ENCODE peak calls at places on chromosomes 16 and 17, in six cellular contexts. T is left ventricle myocardium superior, D is RPMI7951, K is endothelial cell, L is iPS DF 19.7, Z is transverse colon. O is an unnamed sample.

GRCh38 chr17:7380855-7381683 is at the start of gene TNK1:
- DNase-seq in K (no peak), L (no peak), D (no peak), T (peak; percentile 74), Z (peak; percentile 87), O (no peak)

GRCh38 chr17:29483503-29483902 is 83.3 kb downstream of the ABHD15 start:
- DNase-seq in Z (no peak), D (no peak), T (no peak), K (no peak), L (no peak), O (no peak)

GRCh38 chr16:54929090-54930033 is 1.3 kb upstream of the IRX5 start:
- DNase-seq in Z (peak; percentile 97), D (peak; percentile 98), K (peak; percentile 100), L (peak; percentile 86), T (peak; percentile 100), O (peak; percentile 98)

GRCh38 chr17:1222321-1222720 is 42.5 kb upstream of the ABR start:
- DNase-seq in L (no peak), D (no peak), T (no peak), K (no peak), Z (no peak), O (no peak)

GRCh38 chr17:40482722-40483121 is 18.7 kb downstream of the TNS4 start:
- DNase-seq in K (no peak), Z (no peak), T (no peak), D (no peak), L (no peak), O (no peak)

GRCh38 chr17:78276098-78276497 is 44.7 kb downstream of the TMEM235 start:
- DNase-seq in D (no peak), L (no peak), Z (no peak), T (no peak), K (no peak), O (no peak)

GRCh38 chr16:67254809-67255552 is 6.2 kb downstream of the SLC9A5 start:
- DNase-seq in T (no peak), L (no peak), D (no peak), Z (no peak), K (no peak), O (no peak)

GRCh38 chr17:50055055-50055425 is 870 bp upstream of the ITGA3 start:
- DNase-seq in Z (peak; percentile 87), K (no peak), L (no peak), D (no peak), T (no peak), O (no peak)

GRCh38 chr17:83083368-83084201 is 4.2 kb downstream of the METRNL start:
- DNase-seq in Z (no peak), D (peak; percentile 98), L (peak; percentile 59), T (peak; percentile 50), K (no peak), O (peak; percentile 30)

GRCh38 chr17:74599531-74599939 is 7.5 kb upstream of the CD300LD start:
- DNase-seq in T (peak; percentile 41), D (no peak), K (no peak), Z (no peak), L (no peak), O (no peak)

GRCh38 chr17:59330314-59330942 is 1.0 kb upstream of the YPEL2 start:
- DNase-seq in L (no peak), K (peak; percentile 45), D (no peak), Z (peak; percentile 84), T (peak; percentile 46), O (no peak)

GRCh38 chr16:77059441-77059840 is 131.5 kb upstream of the MON1B start:
- DNase-seq in K (no peak), D (peak; percentile 3), L (no peak), T (no peak), Z (no peak), O (no peak)

GRCh38 chr16:55668337-55669281 is 12.8 kb downstream of the SLC6A2 start:
- DNase-seq in T (no peak), D (peak; percentile 88), Z (no peak), L (no peak), K (peak; percentile 31), O (no peak)

O was measured in NT2/D1.